ENCODE peak calls at places on chromosomes 6 and 20, in five cellular contexts. One of them, this sample, is unnamed.

GRCh38 chr20:3768342-3769130 is 983 bp upstream of the ADISSP start:
- DNase-seq in NCI-H226: peak
- DNase-seq in GM13976: peak
- DNase-seq in omental fat pad: peak
- DNase-seq in NCI-H510A treated with DMSO at 0.1 percent for 48 hours: peak
- DNase-seq in this sample: no peak

GRCh38 chr6:137776786-137777185 is 90.3 kb upstream of the TNFAIP3 start:
- DNase-seq in NCI-H226: no peak
- DNase-seq in GM13976: no peak
- DNase-seq in omental fat pad: no peak
- DNase-seq in NCI-H510A treated with DMSO at 0.1 percent for 48 hours: no peak
- DNase-seq in this sample: no peak

GRCh38 chr20:42152570-42152969 is 534.4 kb upstream of the CHD6 start:
- DNase-seq in NCI-H226: no peak
- DNase-seq in GM13976: no peak
- DNase-seq in omental fat pad: no peak
- DNase-seq in NCI-H510A treated with DMSO at 0.1 percent for 48 hours: no peak
- DNase-seq in this sample: no peak

GRCh38 chr6:151763938-151764680 is 43.4 kb upstream of the ESR1 start:
- DNase-seq in NCI-H226: peak
- DNase-seq in GM13976: peak
- DNase-seq in omental fat pad: peak
- DNase-seq in NCI-H510A treated with DMSO at 0.1 percent for 48 hours: no peak
- DNase-seq in this sample: no peak

GRCh38 chr6:1328129-1328528 is 16.2 kb downstream of the FOXQ1 start:
- DNase-seq in NCI-H226: no peak
- DNase-seq in GM13976: no peak
- DNase-seq in omental fat pad: no peak
- DNase-seq in NCI-H510A treated with DMSO at 0.1 percent for 48 hours: no peak
- DNase-seq in this sample: no peak

GRCh38 chr6:42720739-42721138 is 1.7 kb downstream of the PRPH2 start:
- DNase-seq in NCI-H226: peak
- DNase-seq in GM13976: no peak
- DNase-seq in omental fat pad: no peak
- DNase-seq in NCI-H510A treated with DMSO at 0.1 percent for 48 hours: no peak
- DNase-seq in this sample: no peak

GRCh38 chr20:49833483-49833882 is 20.9 kb downstream of the SLC9A8 start:
- DNase-seq in NCI-H226: no peak
- DNase-seq in GM13976: no peak
- DNase-seq in omental fat pad: no peak
- DNase-seq in NCI-H510A treated with DMSO at 0.1 percent for 48 hours: no peak
- DNase-seq in this sample: no peak

GRCh38 chr6:167454003-167454402 is 129.1 kb downstream of the TTLL2 start:
- DNase-seq in NCI-H226: no peak
- DNase-seq in GM13976: no peak
- DNase-seq in omental fat pad: no peak
- DNase-seq in NCI-H510A treated with DMSO at 0.1 percent for 48 hours: no peak
- DNase-seq in this sample: no peak

GRCh38 chr20:11041396-11041795 is 367.6 kb upstream of the JAG1 start:
- DNase-seq in NCI-H226: peak
- DNase-seq in GM13976: no peak
- DNase-seq in omental fat pad: no peak
- DNase-seq in NCI-H510A treated with DMSO at 0.1 percent for 48 hours: no peak
- DNase-seq in this sample: no peak

GRCh38 chr6:25133479-25133878 is 145.7 kb upstream of the CARMIL1 start:
- DNase-seq in NCI-H226: no peak
- DNase-seq in GM13976: no peak
- DNase-seq in omental fat pad: no peak
- DNase-seq in NCI-H510A treated with DMSO at 0.1 percent for 48 hours: no peak
- DNase-seq in this sample: no peak

GRCh38 chr6:111591370-111591900 is 14.2 kb downstream of the TRAF3IP2 start:
- DNase-seq in NCI-H226: peak
- DNase-seq in GM13976: no peak
- DNase-seq in omental fat pad: peak
- DNase-seq in NCI-H510A treated with DMSO at 0.1 percent for 48 hours: no peak
- DNase-seq in this sample: peak

GRCh38 chr20:34195355-34195754 is 45.9 kb upstream of the ASIP start:
- DNase-seq in NCI-H226: no peak
- DNase-seq in GM13976: no peak
- DNase-seq in omental fat pad: no peak
- DNase-seq in NCI-H510A treated with DMSO at 0.1 percent for 48 hours: no peak
- DNase-seq in this sample: no peak

GRCh38 chr6:52371656-52372151 is 9.8 kb downstream of the PAQR8 start:
- DNase-seq in NCI-H226: peak
- DNase-seq in GM13976: no peak
- DNase-seq in omental fat pad: no peak
- DNase-seq in NCI-H510A treated with DMSO at 0.1 percent for 48 hours: no peak
- DNase-seq in this sample: no peak

GRCh38 chr6:137936798-137937197 is 69.7 kb downstream of the TNFAIP3 start:
- DNase-seq in NCI-H226: no peak
- DNase-seq in GM13976: no peak
- DNase-seq in omental fat pad: no peak
- DNase-seq in NCI-H510A treated with DMSO at 0.1 percent for 48 hours: no peak
- DNase-seq in this sample: no peak

GRCh38 chr6:89894169-89894568 is at the start of gene GJA10:
- DNase-seq in NCI-H226: no peak
- DNase-seq in GM13976: no peak
- DNase-seq in omental fat pad: no peak
- DNase-seq in NCI-H510A treated with DMSO at 0.1 percent for 48 hours: no peak
- DNase-seq in this sample: no peak

GRCh38 chr20:21508230-21509078 is 5.4 kb downstream of the NKX2-2 start:
- DNase-seq in NCI-H226: no peak
- DNase-seq in GM13976: peak
- DNase-seq in omental fat pad: no peak
- DNase-seq in NCI-H510A treated with DMSO at 0.1 percent for 48 hours: no peak
- DNase-seq in this sample: no peak

GRCh38 chr6:18415671-18416340 is 28.7 kb downstream of the RNF144B start:
- DNase-seq in NCI-H226: no peak
- DNase-seq in GM13976: no peak
- DNase-seq in omental fat pad: no peak
- DNase-seq in NCI-H510A treated with DMSO at 0.1 percent for 48 hours: no peak
- DNase-seq in this sample: peak

GRCh38 chr6:79408598-79408997 is 128.6 kb downstream of the LCA5 start:
- DNase-seq in NCI-H226: no peak
- DNase-seq in GM13976: no peak
- DNase-seq in omental fat pad: no peak
- DNase-seq in NCI-H510A treated with DMSO at 0.1 percent for 48 hours: no peak
- DNase-seq in this sample: no peak

GRCh38 chr20:43849496-43850197 is 65.0 kb upstream of the TOX2 start:
- DNase-seq in NCI-H226: peak
- DNase-seq in GM13976: no peak
- DNase-seq in omental fat pad: no peak
- DNase-seq in NCI-H510A treated with DMSO at 0.1 percent for 48 hours: no peak
- DNase-seq in this sample: no peak

GRCh38 chr20:52193886-52194545 is 2.4 kb upstream of the ZFP64 start:
- DNase-seq in NCI-H226: no peak
- DNase-seq in GM13976: no peak
- DNase-seq in omental fat pad: no peak
- DNase-seq in NCI-H510A treated with DMSO at 0.1 percent for 48 hours: no peak
- DNase-seq in this sample: no peak

GRCh38 chr6:4647414-4648365 is 128.5 kb upstream of the CDYL start:
- DNase-seq in NCI-H226: peak
- DNase-seq in GM13976: no peak
- DNase-seq in omental fat pad: peak
- DNase-seq in NCI-H510A treated with DMSO at 0.1 percent for 48 hours: peak
- DNase-seq in this sample: no peak

This sample was measured in epithelial cell of proximal tubule.